ENCODE peak calls at places on chromosome 3, in seven cellular contexts. H, P, T, G, C, U and N are unnamed samples.

GRCh38 chr3:18046531-18046930 is 304.1 kb upstream of the TBC1D5 start:
- DNase-seq in C (no peak), P (no peak), U (no peak), G (no peak), T (no peak), H (no peak), N (no peak)

GRCh38 chr3:14913926-14914776 is 33.2 kb upstream of the NR2C2 start:
- DNase-seq in C (no peak), G (no peak), U (no peak), H (no peak), T (no peak), P (no peak), N (no peak)

GRCh38 chr3:197234947-197235914 is 63.2 kb downstream of the DLG1 start:
- DNase-seq in T (no peak), C (no peak), G (no peak), H (no peak), U (no peak), P (no peak), N (no peak)

GRCh38 chr3:53566450-53567145 is 72.2 kb downstream of the CACNA1D start:
- DNase-seq in G (no peak), P (no peak), H (no peak), C (no peak), U (no peak), T (no peak), N (no peak)

GRCh38 chr3:186365202-186365974 is 3.4 kb upstream of the DGKG start:
- DNase-seq in P (no peak), G (no peak), H (no peak), U (peak; percentile 83), T (no peak), C (no peak), N (no peak)

GRCh38 chr3:53243165-53243564 is 12.7 kb downstream of the TKT start:
- DNase-seq in H (peak; percentile 21), G (peak; percentile 91), C (no peak), U (no peak), P (no peak), T (no peak), N (peak; percentile 93)

GRCh38 chr3:49017978-49018706 is at the start of gene DALRD3:
- DNase-seq in G (peak; percentile 56), P (peak; percentile 46), H (peak; percentile 54), T (peak; percentile 68), C (no peak), U (peak; percentile 76), N (no peak)

GRCh38 chr3:44186712-44187111 is 55.0 kb upstream of the TOPAZ1 start:
- DNase-seq in H (no peak), P (no peak), G (no peak), T (no peak), C (peak; percentile 29), U (no peak), N (no peak)

GRCh38 chr3:4710191-4710590 is 217.0 kb downstream of the ITPR1 start:
- DNase-seq in H (no peak), G (no peak), P (no peak), C (no peak), U (no peak), T (no peak), N (no peak)

GRCh38 chr3:152688313-152688712 is 146.6 kb upstream of the P2RY1 start:
- DNase-seq in C (no peak), U (no peak), P (no peak), T (no peak), G (peak; percentile 1), H (no peak), N (no peak)

GRCh38 chr3:8644748-8645390 is at the start of gene SSUH2:
- DNase-seq in H (no peak), C (no peak), T (no peak), G (no peak), P (no peak), U (no peak), N (no peak)

GRCh38 chr3:18758047-18758704 is 333.0 kb upstream of the SATB1 start:
- DNase-seq in H (peak; percentile 41), C (no peak), T (peak; percentile 74), P (peak; percentile 2), U (no peak), G (no peak), N (no peak)

GRCh38 chr3:30470566-30470965 is 135.8 kb upstream of the TGFBR2 start:
- DNase-seq in G (no peak), C (no peak), H (no peak), T (no peak), P (no peak), U (no peak), N (no peak)

GRCh38 chr3:172868565-172869172 is 118.1 kb downstream of the ECT2 start:
- DNase-seq in U (no peak), C (no peak), T (no peak), H (no peak), G (no peak), P (no peak), N (no peak)

GRCh38 chr3:11641683-11642407 is 1.9 kb downstream of the VGLL4 start:
- DNase-seq in T (peak; percentile 23), H (no peak), G (peak; percentile 52), C (peak; percentile 77), P (no peak), U (no peak), N (no peak)

GRCh38 chr3:148723591-148723990 is 25.9 kb downstream of the AGTR1 start:
- DNase-seq in U (no peak), P (no peak), G (peak; percentile 71), T (no peak), H (no peak), C (no peak), N (no peak)

GRCh38 chr3:36876181-36876936 is 68.5 kb downstream of the TRANK1 start:
- DNase-seq in H (no peak), T (peak; percentile 36), U (no peak), P (no peak), C (no peak), G (no peak), N (no peak)

GRCh38 chr3:17983106-17983505 is 240.7 kb upstream of the TBC1D5 start:
- DNase-seq in G (no peak), P (no peak), U (no peak), T (no peak), C (no peak), H (no peak), N (no peak)

GRCh38 chr3:46266598-46266997 is 24.3 kb downstream of the CCR3 start:
- DNase-seq in C (peak; percentile 77), U (no peak), G (no peak), H (no peak), T (no peak), P (no peak), N (no peak)

GRCh38 chr3:131402391-131403039 is 20.9 kb downstream of the NUDT16 start:
- DNase-seq in T (no peak), H (no peak), U (peak; percentile 49), P (no peak), G (no peak), C (no peak), N (no peak)

GRCh38 chr3:23146163-23146562 is 57.0 kb upstream of the UBE2E2 start:
- DNase-seq in U (no peak), G (no peak), T (no peak), P (no peak), C (no peak), H (no peak), N (no peak)

GRCh38 chr3:178195824-178196223 is 340.4 kb upstream of the KCNMB2 start:
- DNase-seq in U (no peak), H (no peak), C (no peak), G (peak; percentile 54), T (no peak), P (no peak), N (no peak)

GRCh38 chr3:45676248-45677044 is 12.8 kb upstream of the SACM1L start:
- DNase-seq in U (no peak), H (peak; percentile 18), C (no peak), P (no peak), G (no peak), T (no peak), N (no peak)

GRCh38 chr3:134357914-134358811 is 16.1 kb downstream of the AMOTL2 start:
- DNase-seq in H (no peak), C (no peak), P (no peak), T (no peak), G (peak; percentile 96), U (peak; percentile 60), N (peak; percentile 91)

GRCh38 chr3:129003578-129004112 is 2.5 kb downstream of the EFCC1 start:
- DNase-seq in G (no peak), T (no peak), U (no peak), P (peak; percentile 42), H (peak; percentile 42), C (no peak), N (no peak)

GRCh38 chr3:122324871-122325323 is at the start of gene CSTA:
- DNase-seq in H (no peak), U (no peak), T (no peak), C (no peak), G (no peak), P (no peak), N (no peak)